ENCODE peak calls at places on chromosomes 13 and 19, in four cellular contexts. One of them, this sample, is unnamed.
A peak's percentile ranks its signal among the peaks of the same experiment; 100 is the strongest.

GRCh38 chr13:52348983-52349780 is 56.8 kb downstream of the THSD1 start:
- DNase-seq in HepG2: no peak
- DNase-seq in K562: peak; percentile 15
- DNase-seq in SK-N-SH: no peak
- DNase-seq in this sample: peak; percentile 73

GRCh38 chr13:51618626-51619025 is 34.4 kb downstream of the WDFY2 start:
- DNase-seq in HepG2: no peak
- DNase-seq in K562: no peak
- DNase-seq in SK-N-SH: no peak
- DNase-seq in this sample: no peak

GRCh38 chr19:56097306-56097705 is 23.8 kb downstream of the ZNF787 start:
- DNase-seq in HepG2: no peak
- DNase-seq in K562: no peak
- DNase-seq in SK-N-SH: no peak
- DNase-seq in this sample: no peak

GRCh38 chr19:48330012-48330681 is 4.8 kb downstream of the EMP3 start:
- DNase-seq in HepG2: no peak
- DNase-seq in K562: no peak
- DNase-seq in SK-N-SH: peak; percentile 91
- DNase-seq in this sample: no peak

GRCh38 chr13:62212246-62212645 is 796.6 kb upstream of the PCDH20 start:
- DNase-seq in HepG2: peak; percentile 21
- DNase-seq in K562: no peak
- DNase-seq in SK-N-SH: no peak
- DNase-seq in this sample: no peak

GRCh38 chr13:52348081-52348480 is 57.9 kb downstream of the THSD1 start:
- DNase-seq in HepG2: no peak
- DNase-seq in K562: no peak
- DNase-seq in SK-N-SH: no peak
- DNase-seq in this sample: peak; percentile 34

GRCh38 chr13:96925869-96926628 is 68.2 kb downstream of the OXGR1 start:
- DNase-seq in HepG2: peak; percentile 84
- DNase-seq in K562: no peak
- DNase-seq in SK-N-SH: no peak
- DNase-seq in this sample: no peak

GRCh38 chr13:101401196-101401595 is 15.1 kb downstream of the NALCN start:
- DNase-seq in HepG2: no peak
- DNase-seq in K562: no peak
- DNase-seq in SK-N-SH: no peak
- DNase-seq in this sample: no peak

DNA sequence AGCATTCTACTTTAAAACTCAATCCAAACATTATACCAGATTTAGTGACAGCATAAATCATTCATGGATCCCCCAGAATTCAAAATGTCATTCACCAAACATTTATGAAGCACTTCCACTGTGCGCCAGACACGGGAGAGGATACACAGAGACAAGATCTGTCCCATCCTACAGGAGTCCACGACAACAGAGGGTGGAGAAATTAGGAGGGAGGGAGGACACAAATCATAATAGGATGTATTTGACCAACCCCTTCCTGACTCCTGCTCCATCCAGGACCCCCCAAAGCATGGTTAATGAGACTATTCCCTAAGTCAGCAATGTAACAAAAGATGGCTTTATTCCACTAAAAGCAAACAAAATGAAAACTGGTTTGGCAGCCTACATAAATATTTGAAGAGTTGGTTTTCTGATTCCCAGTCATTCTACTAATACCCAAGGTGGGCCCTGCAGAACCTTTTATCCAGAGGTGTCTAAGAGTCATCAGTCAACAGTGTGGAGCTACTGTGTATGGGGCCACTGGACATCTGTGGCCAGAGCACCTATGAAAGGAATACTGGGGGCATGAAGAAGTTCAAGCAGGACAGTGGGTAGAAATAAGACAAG is 62.8 kb upstream of the DOCK9 start:
- DNase-seq in HepG2: no peak
- DNase-seq in K562: no peak
- DNase-seq in SK-N-SH: no peak
- DNase-seq in this sample: no peak
- TF ChIP-seq ELF1 in HepG2: no peak
- TF ChIP-seq ELF1 in K562: no peak
- TF ChIP-seq ELF1 in SK-N-SH: no peak
- TF ChIP-seq ELF1 in this sample: no peak

GRCh38 chr13:102721800-102722231 is 27.0 kb upstream of the METTL21C start:
- DNase-seq in HepG2: no peak
- DNase-seq in K562: no peak
- DNase-seq in SK-N-SH: no peak
- DNase-seq in this sample: no peak
- TF ChIP-seq ELF1 in HepG2: no peak
- TF ChIP-seq ELF1 in K562: no peak
- TF ChIP-seq ELF1 in SK-N-SH: no peak
- TF ChIP-seq ELF1 in this sample: no peak

GRCh38 chr19:42086188-42086736 is 10.3 kb downstream of the ZNF574 start:
- DNase-seq in HepG2: no peak
- DNase-seq in K562: no peak
- DNase-seq in SK-N-SH: no peak
- DNase-seq in this sample: no peak

GRCh38 chr19:42079886-42080763 is 4.2 kb downstream of the ZNF574 start:
- DNase-seq in HepG2: no peak
- DNase-seq in K562: no peak
- DNase-seq in SK-N-SH: no peak
- DNase-seq in this sample: no peak

GRCh38 chr19:42081584-42082258 is 5.8 kb downstream of the ZNF574 start:
- DNase-seq in HepG2: peak; percentile 57
- DNase-seq in K562: no peak
- DNase-seq in SK-N-SH: peak; percentile 57
- DNase-seq in this sample: no peak

GRCh38 chr19:42080764-42081375 is 4.9 kb downstream of the ZNF574 start:
- DNase-seq in HepG2: no peak
- DNase-seq in K562: no peak
- DNase-seq in SK-N-SH: no peak
- DNase-seq in this sample: no peak

GRCh38 chr19:42083537-42083936 is 7.6 kb downstream of the ZNF574 start:
- DNase-seq in HepG2: no peak
- DNase-seq in K562: no peak
- DNase-seq in SK-N-SH: no peak
- DNase-seq in this sample: no peak
- TF ChIP-seq ELF1 in HepG2: no peak
- TF ChIP-seq ELF1 in K562: no peak
- TF ChIP-seq ELF1 in SK-N-SH: no peak
- TF ChIP-seq ELF1 in this sample: no peak

GRCh38 chr13:50141660-50142010 is 126.4 kb downstream of the KCNRG start:
- DNase-seq in HepG2: no peak
- DNase-seq in K562: no peak
- DNase-seq in SK-N-SH: no peak
- DNase-seq in this sample: no peak
- TF ChIP-seq ELF1 in HepG2: no peak
- TF ChIP-seq ELF1 in K562: no peak
- TF ChIP-seq ELF1 in SK-N-SH: no peak
- TF ChIP-seq ELF1 in this sample: no peak

DNA sequence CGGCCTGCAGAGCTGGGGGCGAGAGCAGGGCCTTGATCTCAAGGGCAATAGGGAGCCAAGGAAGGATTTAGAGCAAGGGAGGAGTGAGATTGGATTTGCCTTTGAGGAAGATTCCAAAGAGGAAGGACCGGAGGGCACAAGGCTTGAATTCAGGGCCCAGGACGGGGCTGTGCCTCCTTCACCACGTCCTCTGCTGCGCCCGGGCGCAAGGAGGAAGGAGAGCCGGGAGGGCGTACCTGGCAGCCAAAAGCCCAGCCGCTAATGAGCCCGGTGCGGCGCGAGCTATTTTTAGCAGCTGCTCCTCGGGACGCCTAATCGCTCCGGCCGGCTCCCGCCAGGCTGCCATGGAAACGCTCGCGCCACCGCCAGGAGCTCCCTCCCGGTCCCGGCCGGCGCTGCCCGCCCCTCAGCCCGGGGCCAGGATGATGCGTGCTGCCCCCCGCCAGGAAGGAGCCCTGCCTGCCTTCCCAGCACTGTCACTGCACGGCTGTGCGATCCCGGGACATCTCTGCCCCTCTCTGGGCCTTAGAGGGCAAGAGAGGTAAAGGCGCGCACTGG is 31.3 kb downstream of the TINCR start:
- DNase-seq in HepG2: no peak
- DNase-seq in K562: no peak
- DNase-seq in SK-N-SH: peak; percentile 83
- DNase-seq in this sample: peak; percentile 51
- TF ChIP-seq ELF1 in HepG2: no peak
- TF ChIP-seq ELF1 in K562: no peak
- TF ChIP-seq ELF1 in SK-N-SH: no peak
- TF ChIP-seq ELF1 in this sample: no peak

GRCh38 chr13:21549633-21550032 is 54.3 kb downstream of the MICU2 start:
- DNase-seq in HepG2: no peak
- DNase-seq in K562: no peak
- DNase-seq in SK-N-SH: no peak
- DNase-seq in this sample: no peak

GRCh38 chr13:21548577-21548976 is 55.4 kb downstream of the MICU2 start:
- DNase-seq in HepG2: no peak
- DNase-seq in K562: no peak
- DNase-seq in SK-N-SH: no peak
- DNase-seq in this sample: no peak

GRCh38 chr13:21546372-21546771 is 57.6 kb downstream of the MICU2 start:
- DNase-seq in HepG2: no peak
- DNase-seq in K562: no peak
- DNase-seq in SK-N-SH: no peak
- DNase-seq in this sample: no peak

GRCh38 chr13:21556051-21556450 is 47.9 kb downstream of the MICU2 start:
- DNase-seq in HepG2: no peak
- DNase-seq in K562: no peak
- DNase-seq in SK-N-SH: no peak
- DNase-seq in this sample: no peak

DNA sequence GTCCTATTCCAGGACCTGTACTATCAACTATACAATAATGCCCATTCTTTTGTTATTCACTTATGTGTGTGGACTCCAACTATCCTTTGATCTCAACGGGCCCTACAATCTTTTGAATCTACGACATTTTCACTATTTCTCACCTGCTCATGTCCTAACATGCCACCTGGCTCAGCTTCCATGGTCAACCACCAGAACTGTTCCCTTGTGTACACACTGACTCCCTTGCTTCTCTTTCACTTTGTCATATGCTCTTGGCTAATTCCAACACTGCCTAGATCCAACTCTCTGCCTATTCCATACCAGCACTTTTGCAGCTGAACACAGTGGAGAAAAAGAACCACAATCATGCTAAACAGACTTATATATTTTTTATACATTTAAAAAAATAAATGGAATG is 53.1 kb downstream of the MICU2 start:
- DNase-seq in HepG2: peak; percentile 6
- DNase-seq in K562: no peak
- DNase-seq in SK-N-SH: no peak
- DNase-seq in this sample: no peak
- TF ChIP-seq ELF1 in HepG2: no peak
- TF ChIP-seq ELF1 in K562: no peak
- TF ChIP-seq ELF1 in SK-N-SH: no peak
- TF ChIP-seq ELF1 in this sample: no peak

GRCh38 chr19:1901940-1902404 is 3.2 kb upstream of the ADAT3 start:
- DNase-seq in HepG2: peak; percentile 76
- DNase-seq in K562: no peak
- DNase-seq in SK-N-SH: no peak
- DNase-seq in this sample: no peak
- TF ChIP-seq ELF1 in HepG2: no peak
- TF ChIP-seq ELF1 in K562: no peak
- TF ChIP-seq ELF1 in SK-N-SH: no peak
- TF ChIP-seq ELF1 in this sample: no peak

DNA sequence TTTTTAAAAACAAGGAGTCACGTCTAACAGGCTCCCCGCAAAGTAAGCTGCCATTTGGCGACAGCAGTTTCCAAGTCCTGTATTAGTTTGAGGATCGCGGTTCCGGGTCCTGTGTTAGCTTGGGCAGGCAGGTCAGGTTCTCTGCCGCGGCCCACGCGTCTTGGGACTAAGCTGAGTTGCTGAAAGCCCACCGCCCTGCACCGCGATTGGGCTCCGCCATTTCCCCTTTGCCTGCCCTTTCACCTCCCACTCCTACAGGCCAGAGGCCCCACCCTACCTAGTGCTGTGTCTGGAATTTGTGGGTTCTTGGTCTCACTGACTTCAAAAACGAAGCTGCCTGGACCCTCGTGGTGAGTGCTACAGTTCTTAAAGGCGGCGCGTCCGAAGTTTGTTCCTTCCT is 6.8 kb downstream of the PARP4 start:
- DNase-seq in HepG2: no peak
- DNase-seq in K562: no peak
- DNase-seq in SK-N-SH: no peak
- DNase-seq in this sample: no peak
- TF ChIP-seq ELF1 in HepG2: no peak
- TF ChIP-seq ELF1 in K562: no peak
- TF ChIP-seq ELF1 in SK-N-SH: no peak
- TF ChIP-seq ELF1 in this sample: no peak